ENCODE peak calls at places on chromosomes 12 and 14, in eight cellular contexts. F is body of pancreas, Z is neural progenitor cell, D is DND-41, M is ovary, P is left ventricle myocardium inferior, K is BE2C, U is GM23248. G is an unnamed sample. For H3K4me1, the result is how much of the 10 kb centered on the place peaks cover.

GRCh38 chr12:575948-576612 is 87.2 kb downstream of the NINJ2 start:
- DNase-seq in F (peak), Z (peak), D (peak), M (peak), P (peak), K (peak), U (peak), G (peak)

GRCh38 chr14:76997257-76997970 is 31.1 kb downstream of the IRF2BPL start:
- DNase-seq in F (no peak), Z (peak), D (no peak), M (no peak), P (no peak), K (peak), U (peak), G (peak)

GRCh38 chr14:101082436-101083384 is 179.2 kb upstream of the RTL1 start:
- DNase-seq in F (no peak), Z (no peak), D (peak), M (no peak), P (no peak), K (no peak), U (no peak), G (no peak)

GRCh38 chr12:8909752-8910151 is 4.6 kb upstream of the PHC1 start:
- DNase-seq in F (no peak), Z (no peak), D (no peak), M (no peak), P (no peak), K (no peak), U (no peak), G (no peak)

GRCh38 chr12:124296295-124296915 is 1.5 kb downstream of the RFLNA start:
- DNase-seq in F (no peak), Z (no peak), D (no peak), M (no peak), P (no peak), K (no peak), U (no peak), G (no peak)

GRCh38 chr14:24237463-24237955 is 4.8 kb downstream of the GMPR2 start:
- DNase-seq in F (no peak), Z (no peak), D (no peak), M (no peak), P (no peak), K (no peak), U (no peak), G (no peak)

GRCh38 chr12:130818381-130819247 is 20.4 kb downstream of the STX2 start:
- DNase-seq in F (peak), Z (peak), D (peak), M (peak), P (peak), K (peak), U (peak), G (peak)

GRCh38 chr12:106429636-106430035 is 72.1 kb downstream of the POLR3B start:
- DNase-seq in F (no peak), Z (no peak), D (no peak), M (no peak), P (no peak), K (no peak), U (no peak), G (no peak)

GRCh38 chr12:31118347-31118830 is 44.7 kb downstream of the DDX11 start:
- DNase-seq in F (no peak), Z (peak), D (no peak), M (peak), P (no peak), K (no peak), U (no peak), G (no peak)

GRCh38 chr14:39491134-39491541 is 58.9 kb upstream of the FBXO33 start:
- DNase-seq in F (no peak), Z (peak), D (no peak), M (no peak), P (no peak), K (no peak), U (peak), G (peak)

GRCh38 chr14:95290769-95291440 is 28.8 kb downstream of the CLMN start:
- DNase-seq in F (peak), Z (no peak), D (no peak), M (no peak), P (peak), K (peak), U (no peak), G (peak)

GRCh38 chr14:104433401-104434213 is 146.0 kb upstream of the C14orf180 start:
- DNase-seq in F (no peak), Z (no peak), D (no peak), M (no peak), P (no peak), K (no peak), U (no peak), G (no peak)

GRCh38 chr14:67396381-67396965 is 15.5 kb downstream of the PLEK2 start:
- DNase-seq in F (no peak), Z (no peak), D (no peak), M (no peak), P (no peak), K (no peak), U (peak), G (no peak)

GRCh38 chr12:48998497-48999353 is 450 bp downstream of the DDN start:
- DNase-seq in F (no peak), Z (peak), D (no peak), M (no peak), P (no peak), K (no peak), U (peak), G (peak)

GRCh38 chr14:98808494-98809407 is 463.2 kb downstream of the BCL11B start:
- DNase-seq in F (no peak), Z (no peak), D (no peak), M (no peak), P (no peak), K (no peak), U (no peak), G (no peak)

GRCh38 chr14:96434040-96434439 is 42.1 kb downstream of the AK7 start:
- DNase-seq in F (peak), Z (no peak), D (no peak), M (no peak), P (no peak), K (no peak), U (no peak), G (no peak)

GRCh38 chr12:91529829-91530228 is 347.2 kb upstream of the DCN start:
- DNase-seq in F (no peak), Z (no peak), D (no peak), M (no peak), P (no peak), K (no peak), U (peak), G (peak)

GRCh38 chr12:29320295-29321090 is 60.5 kb downstream of the ERGIC2 start:
- DNase-seq in F (no peak), Z (no peak), D (no peak), M (no peak), P (no peak), K (no peak), U (peak), G (peak)

GRCh38 chr12:26097046-26097878 is 27.6 kb downstream of the BHLHE41 start:
- DNase-seq in F (peak), Z (peak), D (peak), M (peak), P (peak), K (peak), U (peak), G (peak)

GRCh38 chr12:28189774-28190320 is 409 bp upstream of the CCDC91 start:
- DNase-seq in F (no peak), Z (no peak), D (no peak), M (peak), P (no peak), K (no peak), U (no peak), G (no peak)

GRCh38 chr12:79920421-79921238 is 14.3 kb downstream of the PPP1R12A start:
- DNase-seq in F (no peak), Z (no peak), D (no peak), M (no peak), P (no peak), K (no peak), U (no peak), G (no peak)

GRCh38 chr12:11654338-11654737 is 4.9 kb downstream of the ETV6 start:
- DNase-seq in F (no peak), Z (no peak), D (no peak), M (no peak), P (no peak), K (no peak), U (no peak), G (no peak)

GRCh38 chr12:19643635-19644034 is 204.3 kb downstream of the AEBP2 start:
- DNase-seq in F (no peak), Z (peak), D (no peak), M (peak), P (no peak), K (peak), U (peak), G (peak)

GRCh38 chr14:69460093-69460701 is 24.3 kb upstream of the PLEKHD1 start:
- DNase-seq in F (peak), Z (peak), D (peak), M (peak), P (peak), K (peak), U (peak), G (peak)

GRCh38 chr12:115799610-115800009 is 477.9 kb downstream of the MED13L start:
- DNase-seq in F (no peak), Z (no peak), D (no peak), M (no peak), P (no peak), K (no peak), U (peak), G (no peak)

GRCh38 chr12:27969901-27970390 is 2.6 kb downstream of the PTHLH start:
- DNase-seq in F (peak), Z (peak), D (no peak), M (peak), P (peak), K (peak), U (peak), G (peak)

GRCh38 chr14:33230016-33230415 is 291.3 kb downstream of the NPAS3 start:
- DNase-seq in F (no peak), Z (no peak), D (no peak), M (no peak), P (no peak), K (no peak), U (no peak), G (no peak)

GRCh38 chr12:18261273-18261672 is at the start of gene PIK3C2G:
- DNase-seq in F (no peak), Z (no peak), D (no peak), M (no peak), P (no peak), K (no peak), U (no peak), G (peak)

GRCh38 chr12:101186291-101186690 is 23.7 kb downstream of the SLC5A8 start:
- DNase-seq in F (no peak), Z (no peak), D (no peak), M (no peak), P (no peak), K (no peak), U (no peak), G (no peak)

GRCh38 chr12:58241099-58241498 is 299.7 kb downstream of the ATP23 start:
- DNase-seq in F (no peak), Z (no peak), D (no peak), M (no peak), P (no peak), K (no peak), U (no peak), G (no peak)
- H3K4me3 ChIP-seq in F (no peak), Z (no peak), D (no peak), M (no peak), P (no peak), K (no peak), U (no peak), G (no peak)

DNA sequence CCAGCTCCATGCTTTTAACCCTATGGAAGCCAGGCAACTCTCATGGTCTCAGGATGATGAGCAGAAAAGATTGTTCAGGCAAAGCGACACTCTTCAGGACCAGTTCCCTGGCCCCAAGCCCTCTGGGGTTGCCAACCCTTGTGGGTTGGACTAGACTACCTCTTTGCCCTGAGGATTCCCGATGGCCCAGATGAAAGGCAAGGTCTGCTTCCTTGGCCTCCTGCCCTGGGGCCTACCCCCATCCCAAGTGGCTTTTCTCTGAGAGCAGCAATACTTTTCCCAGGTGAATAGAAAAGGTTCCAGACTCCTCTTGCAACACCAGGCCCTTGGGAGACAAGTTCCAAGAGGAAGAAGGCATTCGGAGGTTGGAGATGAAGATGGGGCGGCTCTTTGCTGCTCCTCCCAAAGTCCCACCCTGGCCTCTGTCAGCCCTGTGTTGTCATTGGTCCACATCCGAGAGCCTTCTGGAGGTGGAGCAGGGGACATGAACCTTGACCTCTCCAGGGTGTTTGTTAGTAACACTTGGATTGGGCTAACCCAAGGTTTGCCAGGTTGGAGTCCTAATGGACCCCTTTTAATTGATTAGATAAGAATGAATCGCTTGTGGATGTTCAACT is 131.1 kb downstream of the GCH1 start:
- DNase-seq in F (no peak), Z (no peak), D (no peak), M (no peak), P (no peak), K (no peak), U (no peak), G (no peak)
- H3K4me1 ChIP-seq in F (under half), Z (under half), D (under half), M (under half), P (half or more), K (under half), U (under half), G (under half)

GRCh38 chr12:120119395-120119973 is 2.9 kb upstream of the RAB35 start:
- DNase-seq in F (no peak), Z (no peak), D (no peak), M (no peak), P (no peak), K (no peak), U (peak), G (peak)
- H3K4me3 ChIP-seq in F (no peak), Z (no peak), D (no peak), M (no peak), P (no peak), K (no peak), U (peak), G (no peak)

GRCh38 chr12:50611021-50611420 is 106.2 kb downstream of the DIP2B start:
- DNase-seq in F (no peak), Z (no peak), D (no peak), M (no peak), P (no peak), K (no peak), U (no peak), G (no peak)

GRCh38 chr12:50613463-50613862 is 108.7 kb downstream of the DIP2B start:
- DNase-seq in F (no peak), Z (no peak), D (no peak), M (no peak), P (no peak), K (no peak), U (no peak), G (no peak)

GRCh38 chr12:50612882-50613281 is 108.1 kb downstream of the DIP2B start:
- DNase-seq in F (no peak), Z (no peak), D (no peak), M (no peak), P (no peak), K (no peak), U (no peak), G (no peak)

GRCh38 chr12:50609292-50609874 is 104.6 kb downstream of the DIP2B start:
- DNase-seq in F (no peak), Z (no peak), D (no peak), M (no peak), P (no peak), K (no peak), U (no peak), G (no peak)

DNA sequence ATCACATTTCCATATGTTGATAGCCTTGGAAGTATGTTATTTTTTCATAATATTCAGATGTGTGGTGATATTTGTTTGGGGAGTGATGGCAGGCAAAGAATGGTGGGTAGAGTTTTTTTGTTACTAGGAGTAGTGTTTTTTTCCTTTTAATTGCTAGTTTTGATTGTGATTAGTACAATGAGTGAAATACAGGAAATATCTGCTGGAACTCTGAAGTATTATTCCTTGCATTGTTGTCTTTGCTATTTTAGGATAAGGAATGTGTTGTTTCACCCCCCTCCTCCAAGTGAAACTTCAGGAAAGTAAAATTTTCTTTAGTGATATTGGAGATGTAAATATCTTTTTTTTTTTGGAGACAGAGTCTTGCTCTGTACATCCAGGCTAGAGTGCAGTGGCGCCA is 105.4 kb downstream of the DIP2B start:
- DNase-seq in F (no peak), Z (no peak), D (no peak), M (no peak), P (no peak), K (no peak), U (no peak), G (no peak)
- H3K4me1 ChIP-seq in F (under half), Z (under half), D (under half), M (under half), P (half or more), K (under half), U (under half), G (under half)

GRCh38 chr14:65213316-65213715 is 111.0 kb upstream of the MAX start:
- DNase-seq in F (no peak), Z (no peak), D (no peak), M (no peak), P (no peak), K (no peak), U (no peak), G (no peak)

GRCh38 chr14:65210827-65211192 is 108.5 kb upstream of the MAX start:
- DNase-seq in F (no peak), Z (no peak), D (no peak), M (no peak), P (no peak), K (no peak), U (peak), G (peak)

GRCh38 chr14:65211341-65211987 is 109.1 kb upstream of the MAX start:
- DNase-seq in F (no peak), Z (no peak), D (no peak), M (no peak), P (no peak), K (no peak), U (peak), G (peak)

GRCh38 chr14:65208548-65208947 is 106.2 kb upstream of the MAX start:
- DNase-seq in F (peak), Z (no peak), D (no peak), M (no peak), P (no peak), K (no peak), U (no peak), G (no peak)

GRCh38 chr14:65210118-65210826 is 108.0 kb upstream of the MAX start:
- DNase-seq in F (peak), Z (no peak), D (peak), M (no peak), P (no peak), K (no peak), U (no peak), G (peak)
- H3K4me3 ChIP-seq in F (no peak), Z (no peak), D (no peak), M (no peak), P (no peak), K (no peak), U (no peak), G (peak)

GRCh38 chr12:93789767-93790166 is 112.6 kb downstream of the CRADD start:
- DNase-seq in F (no peak), Z (no peak), D (no peak), M (no peak), P (no peak), K (no peak), U (no peak), G (no peak)
- H3K4me1 ChIP-seq in F (under half), Z (under half), D (half or more), M (under half), P (under half), K (under half), U (half or more), G (half or more)

DNA sequence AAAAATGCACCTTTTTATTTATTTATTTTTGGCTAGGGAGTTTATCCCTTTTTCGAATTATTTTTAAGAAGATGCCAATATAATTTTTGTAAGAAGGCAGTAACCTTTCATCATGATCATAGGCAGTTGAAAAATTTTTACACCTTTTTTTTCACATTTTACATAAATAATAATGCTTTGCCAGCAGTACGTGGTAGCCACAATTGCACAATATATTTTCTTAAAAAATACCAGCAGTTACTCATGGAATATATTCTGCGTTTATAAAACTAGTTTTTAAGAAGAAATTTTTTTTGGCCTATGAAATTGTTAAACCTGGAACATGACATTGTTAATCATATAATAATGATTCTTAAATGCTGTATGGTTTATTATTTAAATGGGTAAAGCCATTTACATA is 14.9 kb upstream of the SNAPC1 start:
- DNase-seq in F (no peak), Z (no peak), D (no peak), M (no peak), P (no peak), K (no peak), U (peak), G (no peak)
- H3K4me3 ChIP-seq in F (peak), Z (no peak), D (no peak), M (no peak), P (peak), K (no peak), U (peak), G (peak)

DNA sequence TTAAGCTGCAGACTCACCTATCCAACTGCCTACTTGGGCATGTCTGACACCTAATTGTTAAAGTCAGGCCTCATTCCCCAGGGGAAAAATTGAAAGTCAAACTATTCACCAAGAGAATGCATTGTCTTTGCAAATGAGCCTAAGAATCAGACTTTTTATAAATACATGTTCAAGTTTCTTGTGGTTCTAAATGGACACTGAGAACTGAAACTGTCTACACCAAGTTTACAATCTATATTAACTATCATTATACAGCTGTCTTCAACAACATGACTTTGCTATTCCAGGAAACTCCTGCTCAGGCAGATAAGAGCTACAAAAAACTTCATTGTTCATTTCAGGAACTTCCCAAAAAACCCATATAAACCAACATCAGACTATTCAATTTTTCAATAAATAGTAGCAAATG is 24.4 kb downstream of the CDK17 start:
- DNase-seq in F (no peak), Z (no peak), D (no peak), M (no peak), P (no peak), K (no peak), U (no peak), G (no peak)
- H3K4me1 ChIP-seq in F (under half), Z (under half), D (under half), M (under half), P (half or more), K (under half), U (under half), G (under half)

GRCh38 chr14:55645148-55645547 is 65.1 kb downstream of the KTN1 start:
- DNase-seq in F (no peak), Z (no peak), D (no peak), M (no peak), P (no peak), K (no peak), U (no peak), G (no peak)

GRCh38 chr14:55645845-55646832 is 66.1 kb downstream of the KTN1 start:
- DNase-seq in F (no peak), Z (no peak), D (no peak), M (no peak), P (no peak), K (no peak), U (no peak), G (no peak)

GRCh38 chr14:55641290-55641689 is 61.3 kb downstream of the KTN1 start:
- DNase-seq in F (no peak), Z (no peak), D (no peak), M (no peak), P (no peak), K (no peak), U (no peak), G (no peak)

GRCh38 chr14:55638665-55639064 is 58.7 kb downstream of the KTN1 start:
- DNase-seq in F (no peak), Z (no peak), D (no peak), M (no peak), P (no peak), K (no peak), U (peak), G (no peak)

GRCh38 chr14:55641954-55642353 is 61.9 kb downstream of the KTN1 start:
- DNase-seq in F (no peak), Z (no peak), D (no peak), M (no peak), P (no peak), K (no peak), U (no peak), G (no peak)
- H3K4me3 ChIP-seq in F (no peak), Z (no peak), D (no peak), M (no peak), P (no peak), K (no peak), U (no peak), G (no peak)

G was measured in PC-3.